ENCODE peak calls at places on chromosomes 16 and 17, in four cellular contexts. G, P, B and W are unnamed samples.

GRCh38 chr17:1511756-1512321 is 4.6 kb downstream of the INPP5K start:
- DNase-seq in G (peak; percentile 60), P (no peak), B (no peak), W (no peak)

GRCh38 chr17:17728550-17729251 is 47.4 kb downstream of the RAI1 start:
- DNase-seq in P (no peak), G (peak; percentile 74), B (no peak), W (no peak)

GRCh38 chr17:31085563-31085962 is 9.2 kb upstream of the NF1 start:
- DNase-seq in P (no peak), G (no peak), B (no peak), W (no peak)

GRCh38 chr17:66747561-66748275 is 87.2 kb upstream of the CACNG5 start:
- DNase-seq in B (no peak), P (no peak), G (no peak), W (no peak)

GRCh38 chr16:27401768-27402568 is at the start of gene IL21R:
- DNase-seq in P (no peak), B (no peak), G (peak; percentile 50), W (no peak)

GRCh38 chr16:23801387-23801786 is 34.4 kb upstream of the PRKCB start:
- DNase-seq in P (peak; percentile 67), B (peak; percentile 60), G (peak; percentile 85), W (no peak)

GRCh38 chr16:60771138-60771537 is 1265.1 kb downstream of the CDH8 start:
- DNase-seq in G (no peak), B (no peak), P (no peak), W (no peak)

GRCh38 chr17:69597898-69598692 is 183.6 kb downstream of the MAP2K6 start:
- DNase-seq in G (no peak), P (no peak), B (no peak), W (peak; percentile 68)

GRCh38 chr17:42682400-42683384 is at the start of gene CNTNAP1:
- DNase-seq in G (peak; percentile 51), P (peak; percentile 46), B (peak; percentile 77), W (no peak)

GRCh38 chr16:27847030-27847550 is 216.4 kb downstream of the GSG1L start:
- DNase-seq in P (no peak), B (no peak), G (peak; percentile 13), W (no peak)

GRCh38 chr17:49576121-49576905 is 642 bp downstream of the NXPH3 start:
- DNase-seq in B (no peak), P (no peak), G (no peak), W (no peak)

GRCh38 chr17:6101706-6102105 is 31.5 kb downstream of the WSCD1 start:
- DNase-seq in B (no peak), P (no peak), G (no peak), W (no peak)

GRCh38 chr17:66711403-66711802 is 123.5 kb upstream of the CACNG5 start:
- DNase-seq in G (no peak), B (no peak), P (no peak), W (no peak)

GRCh38 chr17:49823614-49824013 is 24.3 kb downstream of the TAC4 start:
- DNase-seq in B (no peak), P (no peak), G (no peak), W (no peak)

GRCh38 chr17:72065556-72065955 is 55.3 kb upstream of the SOX9 start:
- DNase-seq in G (no peak), B (no peak), P (no peak), W (no peak)

GRCh38 chr16:964696-965395 is 5.9 kb downstream of the LMF1 start:
- DNase-seq in B (no peak), G (no peak), P (no peak), W (peak; percentile 22)

GRCh38 chr17:1787301-1787902 is 25.5 kb downstream of the SERPINF1 start:
- DNase-seq in B (peak; percentile 99), P (no peak), G (peak; percentile 43), W (peak; percentile 54)

GRCh38 chr17:19714542-19715411 is 1.6 kb downstream of the SLC47A2 start:
- DNase-seq in G (no peak), B (no peak), P (peak; percentile 21), W (no peak)

GRCh38 chr16:80526418-80527061 is 14.3 kb upstream of the DYNLRB2 start:
- DNase-seq in G (peak; percentile 48), B (no peak), P (peak; percentile 10), W (no peak)

GRCh38 chr17:38879878-38880727 is 10.2 kb downstream of the LASP1 start:
- DNase-seq in G (no peak), B (peak; percentile 95), P (peak; percentile 63), W (no peak)

GRCh38 chr17:3635474-3636153 is 436 bp downstream of the SHPK start:
- DNase-seq in P (no peak), G (no peak), B (peak; percentile 37), W (no peak)

GRCh38 chr17:65656390-65657250 is 95.2 kb upstream of the AXIN2 start:
- DNase-seq in P (no peak), B (no peak), G (no peak), W (no peak)

GRCh38 chr17:9517396-9517795 is 58.2 kb downstream of the STX8 start:
- DNase-seq in G (no peak), P (no peak), B (no peak), W (no peak)

GRCh38 chr17:29172589-29172988 is 7.6 kb downstream of the MYO18A start:
- DNase-seq in P (no peak), B (no peak), G (no peak), W (no peak)

GRCh38 chr17:68387485-68387884 is 69.8 kb downstream of the WIPI1 start:
- DNase-seq in G (no peak), B (no peak), P (no peak), W (no peak)

GRCh38 chr16:49281843-49282642 is 405 bp upstream of the CBLN1 start:
- DNase-seq in P (peak; percentile 89), B (peak; percentile 78), G (peak; percentile 77), W (peak; percentile 10)

GRCh38 chr17:66918896-66919295 is 45.6 kb upstream of the CACNG4 start:
- DNase-seq in P (no peak), B (no peak), G (no peak), W (no peak)

GRCh38 chr16:51592013-51592501 is 441.0 kb upstream of the SALL1 start:
- DNase-seq in P (no peak), G (no peak), B (no peak), W (no peak)

GRCh38 chr17:7886227-7887037 is 2.2 kb upstream of the CHD3 start:
- DNase-seq in G (peak; percentile 54), P (peak; percentile 49), B (peak; percentile 69), W (no peak)

GRCh38 chr16:84532299-84532724 is 27.9 kb upstream of the MEAK7 start:
- DNase-seq in P (no peak), G (no peak), B (peak; percentile 62), W (no peak)

GRCh38 chr16:79358188-79358587 is 242.3 kb downstream of the MAF start:
- DNase-seq in B (no peak), P (no peak), G (no peak), W (no peak)

GRCh38 chr16:9665851-9666271 is 516.4 kb downstream of the GRIN2A start:
- DNase-seq in B (no peak), G (no peak), P (no peak), W (peak; percentile 16)

GRCh38 chr16:77660311-77660710 is 62.0 kb upstream of the NUDT7 start:
- DNase-seq in G (no peak), P (no peak), B (peak; percentile 33), W (no peak)

GRCh38 chr17:9212376-9213310 is 191.3 kb downstream of the NTN1 start:
- DNase-seq in P (no peak), G (no peak), B (no peak), W (no peak)

GRCh38 chr17:50765454-50766221 is 1.7 kb downstream of the ANKRD40CL start:
- DNase-seq in G (no peak), B (no peak), P (no peak), W (no peak)

GRCh38 chr16:57797526-57798266 is 4.6 kb downstream of the KIFC3 start:
- DNase-seq in B (peak; percentile 60), P (peak; percentile 90), G (peak; percentile 84), W (no peak)

GRCh38 chr17:64585146-64585545 is 77.0 kb downstream of the SMURF2 start:
- DNase-seq in B (no peak), G (no peak), P (no peak), W (no peak)

GRCh38 chr16:20906871-20907255 is 6.3 kb downstream of the LYRM1 start:
- DNase-seq in B (no peak), P (no peak), G (no peak), W (no peak)
- H3K27ac ChIP-seq in B (peak overlapping the region; percentile 77), P (peak overlapping the region; percentile 4), G (no peak overlapping the region), W (peak overlapping the region; percentile 97)

GRCh38 chr16:86180780-86181179 is 281.8 kb downstream of the IRF8 start:
- DNase-seq in B (no peak), P (no peak), G (no peak), W (no peak)
- H3K27ac ChIP-seq in B (no peak overlapping the region), P (no peak overlapping the region), G (no peak overlapping the region), W (no peak overlapping the region)

DNA sequence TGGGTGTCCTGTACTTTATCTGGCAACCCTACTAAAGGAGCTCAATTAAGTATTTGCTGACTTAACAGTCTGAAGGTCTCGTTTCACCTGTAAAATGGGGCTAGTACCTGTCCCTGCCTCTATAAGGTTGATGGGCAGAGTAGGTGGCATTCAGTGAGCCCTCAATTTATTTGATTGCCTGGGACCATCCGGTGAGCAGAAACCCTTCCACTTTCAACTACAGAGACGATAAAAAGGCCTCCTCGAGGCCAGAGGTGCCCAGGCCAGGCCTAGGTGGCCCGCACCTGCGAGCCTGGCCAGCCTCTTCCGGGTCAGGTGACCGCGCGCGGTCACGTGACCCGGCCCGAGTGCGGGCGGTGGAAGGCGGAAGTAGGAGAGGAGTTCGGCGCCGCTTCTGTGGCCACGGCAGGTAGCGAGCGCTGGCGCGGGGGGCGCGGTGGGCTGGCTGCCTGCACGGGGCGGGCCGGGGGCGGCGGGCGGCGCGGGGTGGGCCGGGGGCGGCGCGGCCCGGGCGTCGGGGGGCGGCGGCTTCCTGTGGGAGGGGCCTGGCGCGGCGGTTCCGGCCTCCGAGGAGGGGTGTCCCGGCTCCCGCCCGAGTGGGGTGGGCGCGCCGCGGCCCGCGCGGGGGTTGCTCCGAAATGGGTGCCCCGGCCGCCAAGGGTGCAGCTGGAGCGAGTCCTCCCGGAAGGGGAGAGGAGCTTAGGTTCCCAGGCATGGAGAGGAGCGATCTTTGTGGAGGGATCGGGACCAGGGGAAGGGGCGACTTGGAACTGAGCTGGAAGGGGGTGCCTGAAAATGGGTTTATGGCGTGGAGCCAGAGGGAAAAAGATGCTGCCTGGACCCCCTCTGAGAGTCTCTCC is at the start of gene WWP2:
- DNase-seq in B (peak; percentile 77), G (peak; percentile 82), P (peak; percentile 82), W (no peak)
- H3K27ac ChIP-seq in B (peak within 1 kb of the TSS; percentile 95), G (peak within 1 kb of the TSS; percentile 94), P (peak within 1 kb of the TSS; percentile 80), W (peak within 1 kb of the TSS; percentile 80)

GRCh38 chr17:55442953-55443683 is 21.5 kb upstream of the MMD start:
- DNase-seq in B (no peak), G (no peak), P (no peak), W (no peak)

GRCh38 chr17:55442462-55442861 is 20.8 kb upstream of the MMD start:
- DNase-seq in B (no peak), G (no peak), P (no peak), W (no peak)

GRCh38 chr17:55441544-55441943 is 19.9 kb upstream of the MMD start:
- DNase-seq in P (no peak), G (no peak), B (no peak), W (no peak)

GRCh38 chr17:55437165-55437605 is 15.6 kb upstream of the MMD start:
- DNase-seq in P (no peak), G (no peak), B (no peak), W (no peak)

DNA sequence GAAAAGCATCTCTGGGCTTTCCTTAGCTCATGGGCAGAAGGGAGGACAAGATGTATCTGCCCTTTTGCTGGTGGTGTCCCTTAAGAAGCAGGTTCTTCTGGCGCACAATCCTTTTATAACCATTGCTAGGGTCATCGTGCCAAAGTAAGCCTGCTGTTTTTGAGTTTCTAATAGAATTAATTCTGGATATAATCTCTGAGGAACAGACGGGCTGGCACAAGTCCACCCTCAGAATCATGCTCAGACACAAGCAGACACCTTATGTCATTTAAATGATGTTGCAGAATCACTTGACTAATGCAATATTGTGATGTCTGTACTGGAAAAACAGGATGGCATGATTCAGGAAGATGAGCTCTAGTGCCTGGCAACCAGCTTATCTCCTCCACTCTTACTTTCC is 18.8 kb upstream of the MMD start:
- DNase-seq in P (no peak), G (no peak), B (no peak), W (no peak)
- H3K27ac ChIP-seq in P (no peak overlapping the region), G (no peak overlapping the region), B (peak overlapping the region; percentile 79), W (no peak overlapping the region)